ENCODE peak calls at places on chromosomes 11 and 22, in seven cellular contexts. N is brain microvascular endothelial cell; W is iPS-NIHi11; S is NAMALWA; U is KBM-7; R is CD4-positive, CD25-positive, alpha-beta regulatory T cell; H is EL. G is an unnamed sample.
A peak's percentile ranks its signal among the peaks of the same experiment; 100 is the strongest.

GRCh38 chr11:65863889-65864757 is 3.9 kb downstream of the MUS81 start:
- DNase-seq in N (no peak), W (no peak), S (no peak), U (no peak), R (no peak), H (peak; percentile 2), G (no peak)

GRCh38 chr22:29541845-29542244 is 11.7 kb downstream of the THOC5 start:
- DNase-seq in N (no peak), W (no peak), S (no peak), U (peak; percentile 58), R (no peak), H (no peak), G (peak; percentile 40)

GRCh38 chr11:33542921-33543320 is 157.7 kb downstream of the C11orf91 start:
- DNase-seq in N (peak; percentile 40), W (peak; percentile 86), S (peak; percentile 56), U (peak; percentile 63), R (peak; percentile 2), H (peak; percentile 55), G (peak; percentile 47)

GRCh38 chr11:20005747-20006146 is 154.5 kb downstream of the DBX1 start:
- DNase-seq in N (no peak), W (no peak), S (no peak), U (no peak), R (no peak), H (no peak), G (no peak)

GRCh38 chr22:37905534-37906363 is at the start of gene MICALL1:
- DNase-seq in N (peak; percentile 37), W (peak; percentile 97), S (peak; percentile 67), U (peak; percentile 68), R (peak; percentile 64), H (peak; percentile 88), G (peak; percentile 67)

GRCh38 chr11:4704054-4704789 is at the start of gene MMP26:
- DNase-seq in N (no peak), W (peak; percentile 39), S (peak; percentile 63), U (no peak), R (no peak), H (no peak), G (no peak)

GRCh38 chr11:114785820-114786219 is 107.5 kb downstream of the NXPE2 start:
- DNase-seq in N (no peak), W (no peak), S (no peak), U (no peak), R (no peak), H (no peak), G (no peak)

GRCh38 chr22:49427341-49427740 is 400.3 kb downstream of the BRD1 start:
- DNase-seq in N (no peak), W (no peak), S (no peak), U (no peak), R (no peak), H (no peak), G (no peak)

GRCh38 chr22:21624120-21624879 is 5.5 kb downstream of the YDJC start:
- DNase-seq in N (no peak), W (peak; percentile 54), S (peak; percentile 52), U (peak; percentile 57), R (peak; percentile 18), H (peak; percentile 19), G (no peak)

GRCh38 chr11:6219359-6219758 is 14.0 kb downstream of the C11orf42 start:
- DNase-seq in N (peak; percentile 76), W (no peak), S (no peak), U (no peak), R (no peak), H (peak; percentile 85), G (no peak)

GRCh38 chr11:7467652-7468051 is 17.7 kb upstream of the OLFML1 start:
- DNase-seq in N (no peak), W (no peak), S (no peak), U (no peak), R (no peak), H (peak; percentile 50), G (no peak)

GRCh38 chr22:37077802-37078448 is 26.4 kb downstream of the KCTD17 start:
- DNase-seq in N (peak; percentile 25), W (peak; percentile 96), S (peak; percentile 66), U (peak; percentile 72), R (peak; percentile 83), H (peak; percentile 47), G (peak; percentile 8)